ENCODE peak calls at places on chromosomes 16 and 17, in ten cellular contexts. V is cardiac muscle cell, C is heart left ventricle, P is colonic mucosa, L is fibroblast of pulmonary artery, M is cardiac fibroblast, K is WERI-Rb-1, I is heart right ventricle, N is testis, F is OCI-LY7. G is an unnamed sample.

GRCh38 chr16:86892509-86892908 is 314.2 kb downstream of the FOXL1 start:
- DNase-seq in P (no peak), K (peak; percentile 25), I (no peak), C (no peak), M (peak; percentile 10), N (no peak), V (no peak), L (peak; percentile 8), F (no peak), G (no peak)

GRCh38 chr17:55354010-55354409 is 67.6 kb downstream of the MMD start:
- DNase-seq in N (no peak), I (no peak), F (no peak), C (no peak), V (no peak), P (no peak), L (no peak), M (no peak), K (no peak), G (no peak)

GRCh38 chr17:61335845-61336655 is 63.6 kb upstream of the TBX2 start:
- DNase-seq in C (no peak), L (no peak), V (no peak), P (peak; percentile 38), M (no peak), F (no peak), I (no peak), N (no peak), K (peak; percentile 62), G (no peak)

GRCh38 chr17:45384047-45384799 is 48.4 kb downstream of the ARHGAP27 start:
- DNase-seq in M (peak; percentile 46), V (no peak), N (no peak), F (no peak), P (no peak), I (no peak), K (no peak), C (no peak), L (no peak), G (no peak)

GRCh38 chr17:73011016-73011486 is 81.4 kb downstream of the SLC39A11 start:
- DNase-seq in K (no peak), M (no peak), I (no peak), C (no peak), P (no peak), F (no peak), N (no peak), V (no peak), L (no peak), G (no peak)

GRCh38 chr17:31672161-31672819 is 186.8 kb downstream of the COPRS start:
- DNase-seq in C (no peak), V (no peak), M (no peak), N (no peak), I (no peak), F (no peak), K (no peak), P (no peak), L (no peak), G (no peak)

GRCh38 chr16:15981382-15981781 is 32.0 kb downstream of the ABCC1 start:
- DNase-seq in F (peak; percentile 47), P (no peak), V (no peak), I (no peak), C (no peak), K (no peak), N (no peak), L (no peak), M (no peak), G (no peak)

GRCh38 chr17:73711184-73711583 is 66.9 kb upstream of the SDK2 start:
- DNase-seq in M (no peak), C (no peak), I (no peak), K (no peak), N (no peak), L (no peak), V (no peak), F (peak; percentile 94), P (no peak), G (peak; percentile 25)

GRCh38 chr17:78746263-78746948 is 35.7 kb downstream of the CYTH1 start:
- DNase-seq in P (no peak), N (no peak), L (no peak), K (no peak), F (no peak), C (no peak), I (no peak), M (no peak), V (no peak), G (no peak)

GRCh38 chr17:38879878-38880727 is 10.2 kb downstream of the LASP1 start:
- DNase-seq in I (peak; percentile 55), P (no peak), C (peak; percentile 65), V (peak; percentile 61), L (peak; percentile 82), N (peak; percentile 50), K (no peak), F (peak; percentile 57), M (peak; percentile 87), G (no peak)

GRCh38 chr16:2428051-2428786 is 1.0 kb upstream of the CCNF start:
- DNase-seq in M (peak; percentile 32), I (peak; percentile 16), L (peak; percentile 27), P (peak; percentile 58), N (peak; percentile 57), F (peak; percentile 51), V (peak; percentile 26), C (peak; percentile 48), K (peak; percentile 75), G (no peak)

GRCh38 chr17:36092228-36092627 is 2.3 kb upstream of the CCL3 start:
- DNase-seq in K (no peak), I (no peak), F (no peak), V (no peak), N (no peak), C (no peak), M (no peak), L (no peak), P (no peak), G (peak; percentile 46)

GRCh38 chr17:50262001-50262794 is 12.1 kb upstream of the TMEM92 start:
- DNase-seq in L (no peak), N (no peak), I (no peak), P (no peak), M (no peak), V (no peak), F (no peak), C (no peak), K (peak; percentile 5), G (no peak)

GRCh38 chr17:9465216-9465921 is 110.3 kb downstream of the STX8 start:
- DNase-seq in F (no peak), P (no peak), N (no peak), K (no peak), C (no peak), L (peak; percentile 92), V (peak; percentile 4), M (peak; percentile 87), I (no peak), G (no peak)

GRCh38 chr17:60416368-60416925 is 5.8 kb upstream of the CHCT1 start:
- DNase-seq in C (no peak), M (peak; percentile 68), L (peak; percentile 70), K (no peak), N (no peak), P (no peak), F (no peak), I (no peak), V (no peak), G (no peak)

GRCh38 chr17:2687074-2687418 is 24.5 kb downstream of the CLUH start:
- DNase-seq in V (no peak), L (no peak), F (no peak), I (no peak), P (no peak), N (no peak), M (no peak), K (no peak), C (no peak), G (no peak)

DNA sequence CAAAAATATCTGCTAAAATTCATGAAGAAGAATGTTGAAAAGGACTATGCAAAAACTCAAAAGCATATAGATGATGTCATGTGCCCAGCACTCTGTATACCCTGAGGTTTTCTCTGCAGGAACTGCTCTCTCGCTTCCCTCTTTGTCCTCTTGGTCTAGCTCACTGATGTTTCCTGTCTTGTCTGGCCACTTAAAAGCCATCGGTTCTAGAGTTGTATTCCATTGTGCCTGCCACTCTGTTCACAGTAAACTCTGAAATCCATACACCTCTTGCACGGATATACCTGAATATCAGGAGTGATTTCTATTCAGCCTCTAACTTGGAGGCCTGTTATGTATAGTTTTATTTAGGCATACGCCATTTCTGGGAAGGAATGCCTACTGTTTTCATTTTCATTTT is 101.0 kb upstream of the CNTNAP4 start:
- DNase-seq in N (no peak), I (no peak), P (no peak), V (no peak), C (no peak), L (no peak), K (no peak), F (no peak), M (no peak), G (peak; percentile 14)
- H3K4me3 ChIP-seq in N (no peak overlapping the region), I (no peak overlapping the region), P (no peak overlapping the region), V (no peak overlapping the region), C (no peak overlapping the region), L (no peak overlapping the region), K (no peak overlapping the region), F (no peak overlapping the region), M (no peak overlapping the region), G (no peak overlapping the region)

GRCh38 chr17:63496177-63496576 is 19.3 kb downstream of the ACE start:
- DNase-seq in K (no peak), C (no peak), V (no peak), P (no peak), L (no peak), N (no peak), I (no peak), M (no peak), F (no peak), G (no peak)
- TF ChIP-seq CTCF in K (no peak), C (no peak), V (no peak), P (no peak), L (no peak), N (no peak), I (no peak), M (no peak), F (no peak), G (no peak)

DNA sequence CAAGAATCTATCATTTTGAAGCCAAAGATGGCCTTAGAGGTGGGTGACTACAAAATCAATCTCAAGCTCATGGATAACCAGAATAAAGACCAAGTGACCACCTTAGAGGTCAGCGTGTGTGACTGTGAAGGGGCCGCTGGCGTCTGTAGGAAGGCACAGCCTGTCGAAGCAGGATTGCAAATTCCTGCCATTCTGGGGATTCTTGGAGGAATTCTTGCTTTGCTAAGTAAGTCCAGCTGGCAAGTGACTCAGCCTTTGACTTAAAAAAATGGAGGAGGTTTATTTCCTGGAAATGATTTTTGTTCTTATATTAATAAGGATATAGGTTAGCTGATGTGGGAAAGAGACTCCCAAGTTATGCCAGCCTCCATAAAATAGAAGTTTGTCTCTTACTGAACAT is 19.9 kb upstream of the TANGO6 start:
- DNase-seq in L (peak; percentile 88), C (no peak), I (no peak), K (no peak), P (no peak), F (no peak), V (no peak), N (no peak), M (peak; percentile 88), G (no peak)
- H3K4me3 ChIP-seq in L (no peak overlapping the region), C (no peak overlapping the region), I (no peak overlapping the region), K (no peak overlapping the region), P (no peak overlapping the region), F (no peak overlapping the region), V (no peak overlapping the region), N (no peak overlapping the region), M (no peak overlapping the region), G (no peak overlapping the region)

DNA sequence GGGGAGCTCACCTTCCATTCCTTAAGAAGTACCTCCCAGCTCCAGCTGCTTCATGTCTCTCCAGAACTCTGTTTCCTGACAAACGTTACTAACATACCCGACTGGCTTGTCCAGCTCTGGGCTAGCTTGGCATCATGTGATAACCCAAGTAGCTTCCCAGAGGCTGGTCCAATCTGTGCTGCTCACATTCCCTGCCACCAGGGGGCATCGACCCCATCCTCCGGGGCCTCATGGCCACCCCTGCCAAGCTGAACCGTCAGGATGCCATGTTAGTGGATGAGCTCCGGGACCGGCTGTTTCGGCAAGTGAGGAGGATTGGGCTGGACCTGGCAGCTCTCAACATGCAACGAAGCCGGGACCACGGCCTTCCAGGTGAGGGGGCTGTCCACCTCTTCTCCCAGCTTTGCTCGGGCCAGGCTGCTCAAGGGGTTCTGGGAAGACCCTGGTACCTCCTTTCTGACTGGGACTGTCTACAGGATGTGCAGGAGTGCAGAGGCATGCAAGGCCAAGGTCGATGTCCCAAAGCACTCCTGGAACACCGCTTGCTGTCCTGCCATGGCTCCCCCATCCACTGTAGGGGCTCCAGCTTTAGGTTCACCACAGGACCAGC is 7.6 kb downstream of the EPX start:
- DNase-seq in L (peak; percentile 53), K (peak; percentile 84), I (no peak), N (peak; percentile 68), M (peak; percentile 35), F (peak; percentile 48), P (peak; percentile 42), C (peak; percentile 45), V (peak; percentile 36), G (peak; percentile 49)
- TF ChIP-seq CTCF in L (peak; percentile 57), K (peak; percentile 89), I (peak; percentile 48), N (peak; percentile 52), M (peak; percentile 68), F (peak; percentile 80), P (peak; percentile 43), C (peak; percentile 35), V (peak; percentile 65), G (peak; percentile 81)

G was measured in GM06990.